ENCODE peak calls at places on chromosomes 4 and X, in five cellular contexts. O is endothelial cell of umbilical vein, H is AG04450, M is A673, V is HCT116. E is an unnamed sample. For H3K27me3, the result is how much of the 10 kb centered on the place peaks cover.

GRCh38 chr4:78945638-78946179 is 6.5 kb upstream of the PAQR3 start:
- DNase-seq in O (no peak), H (no peak), M (no peak), V (no peak), E (no peak)

GRCh38 chr4:91914176-91914804 is 389.5 kb upstream of the GRID2 start:
- DNase-seq in O (no peak), H (no peak), M (no peak), V (no peak), E (no peak)

GRCh38 chr4:102334624-102335023 is 10.7 kb downstream of the SLC39A8 start:
- DNase-seq in O (no peak), H (no peak), M (no peak), V (no peak), E (no peak)

GRCh38 chr4:80221161-80221560 is 23.9 kb downstream of the PRDM8 start:
- DNase-seq in O (no peak), H (no peak), M (no peak), V (no peak), E (no peak)

GRCh38 chrX:154325541-154325940 is 29.9 kb downstream of the TKTL1 start:
- DNase-seq in O (peak), H (no peak), M (no peak), V (no peak), E (peak)

GRCh38 chrX:123432362-123433150 is 248.5 kb downstream of the GRIA3 start:
- DNase-seq in O (no peak), H (no peak), M (no peak), V (no peak), E (no peak)

GRCh38 chr4:169159614-169160013 is 111.1 kb downstream of the SH3RF1 start:
- DNase-seq in O (peak), H (peak), M (peak), V (no peak), E (no peak)

GRCh38 chr4:8391972-8392371 is 48.6 kb downstream of the ACOX3 start:
- DNase-seq in O (peak), H (peak), M (peak), V (no peak), E (no peak)

GRCh38 chr4:53592128-53592527 is 842 bp upstream of the LNX1 start:
- DNase-seq in O (peak), H (no peak), M (peak), V (no peak), E (no peak)

GRCh38 chr4:185282968-185283367 is 73.6 kb downstream of the SNX25 start:
- DNase-seq in O (no peak), H (no peak), M (peak), V (no peak), E (peak)

GRCh38 chr4:117637347-117637746 is 396.9 kb upstream of the NDST3 start:
- DNase-seq in O (no peak), H (no peak), M (no peak), V (no peak), E (no peak)

GRCh38 chrX:155216940-155217450 is 735 bp downstream of the VBP1 start:
- DNase-seq in O (peak), H (no peak), M (peak), V (no peak), E (no peak)

DNA sequence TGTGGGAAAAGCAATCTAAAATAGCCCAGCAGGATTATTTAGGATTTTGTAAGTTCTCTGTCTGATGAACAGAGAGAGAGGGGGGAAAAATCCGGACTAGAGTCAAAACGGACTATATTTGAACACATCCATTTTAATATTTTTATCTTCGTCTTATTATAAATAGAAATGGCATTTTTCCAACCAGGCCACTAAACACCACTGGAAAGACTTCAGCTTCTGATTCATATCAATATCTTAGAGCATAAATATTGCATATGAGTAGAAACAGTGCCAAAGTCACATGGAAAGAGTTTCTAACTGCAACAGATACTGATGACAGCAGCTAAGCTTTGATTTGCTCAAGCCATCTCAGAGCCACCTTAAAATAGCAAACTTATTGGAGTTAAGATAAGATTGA is 479 bp downstream of the PPARGC1A start:
- DNase-seq in O (no peak), H (no peak), M (no peak), V (no peak), E (no peak)
- H3K4me3 ChIP-seq in O (no peak), H (peak), M (peak), V (no peak), E (peak)

GRCh38 chr4:159429693-159430035 is 326.8 kb downstream of the RAPGEF2 start:
- DNase-seq in O (no peak), H (no peak), M (no peak), V (no peak), E (no peak)

GRCh38 chr4:159432436-159432835 is 329.6 kb downstream of the RAPGEF2 start:
- DNase-seq in O (peak), H (no peak), M (peak), V (no peak), E (no peak)

GRCh38 chr4:159428293-159428692 is 325.4 kb downstream of the RAPGEF2 start:
- DNase-seq in O (no peak), H (no peak), M (no peak), V (no peak), E (no peak)

GRCh38 chr4:159428975-159429692 is 326.3 kb downstream of the RAPGEF2 start:
- DNase-seq in O (peak), H (no peak), M (no peak), V (no peak), E (no peak)

GRCh38 chr4:159430896-159431295 is 328.0 kb downstream of the RAPGEF2 start:
- DNase-seq in O (no peak), H (no peak), M (peak), V (no peak), E (no peak)
- H3K27me3 ChIP-seq in O (under half), H (under half), M (under half), V (under half), E (under half)

GRCh38 chr4:101158507-101158906 is 188.8 kb downstream of the PPP3CA start:
- DNase-seq in O (no peak), H (no peak), M (no peak), V (no peak), E (no peak)

GRCh38 chr4:101169044-101170014 is 178.0 kb downstream of the PPP3CA start:
- DNase-seq in O (peak), H (no peak), M (peak), V (peak), E (peak)

GRCh38 chr4:101162990-101163380 is 184.3 kb downstream of the PPP3CA start:
- DNase-seq in O (no peak), H (no peak), M (no peak), V (no peak), E (no peak)

GRCh38 chr4:101160792-101161592 is 186.3 kb downstream of the PPP3CA start:
- DNase-seq in O (no peak), H (no peak), M (no peak), V (peak), E (no peak)

DNA sequence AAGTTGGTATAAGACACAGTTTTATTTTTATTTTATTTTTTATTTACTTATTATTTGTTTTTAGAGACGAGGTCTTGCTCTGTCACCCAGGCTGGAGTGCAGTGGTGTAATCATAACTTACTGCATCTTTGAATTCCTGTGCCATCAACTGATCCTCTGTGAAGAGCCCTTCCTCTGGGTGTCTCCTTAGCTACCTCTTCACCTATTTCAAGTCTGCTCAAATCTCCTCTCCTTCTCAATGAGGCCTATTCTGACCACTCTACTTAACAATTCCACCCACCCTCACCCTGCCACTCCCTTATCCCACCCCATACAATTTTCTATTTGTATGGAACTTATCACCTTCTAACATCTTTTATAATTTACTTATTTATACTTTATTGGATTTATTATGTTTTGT is 183.4 kb downstream of the PPP3CA start:
- DNase-seq in O (no peak), H (no peak), M (no peak), V (peak), E (no peak)
- H3K4me3 ChIP-seq in O (no peak), H (no peak), M (no peak), V (no peak), E (no peak)

GRCh38 chrX:15349046-15349445 is 13.7 kb upstream of the PIGA start:
- DNase-seq in O (peak), H (peak), M (peak), V (peak), E (peak)
- H3K27me3 ChIP-seq in O (under half), H (under half), M (under half), V (under half), E (under half)